ENCODE peak calls at places on chromosome 9, in five cellular contexts. B is GM12865, H is heart left ventricle, W is AG10803, U is cardiac muscle cell. P is an unnamed sample.

GRCh38 chr9:106859957-106860715 is 2.8 kb upstream of the ZNF462 start:
- DNase-seq in W (no peak), B (no peak), H (peak; percentile 40), U (peak; percentile 57), P (no peak)

GRCh38 chr9:21434202-21435014 is 5.8 kb upstream of the IFNA1 start:
- DNase-seq in U (peak; percentile 70), H (no peak), B (peak; percentile 71), W (peak; percentile 79), P (peak; percentile 6)

GRCh38 chr9:7439355-7439978 is 360.1 kb downstream of the DMAC1 start:
- DNase-seq in H (no peak), U (no peak), W (no peak), B (no peak), P (no peak)

GRCh38 chr9:94056442-94056974 is 27.8 kb upstream of the PTPDC1 start:
- DNase-seq in B (peak; percentile 10), W (peak; percentile 87), U (no peak), H (no peak), P (no peak)

GRCh38 chr9:81718244-81718643 is 28.9 kb upstream of the TLE1 start:
- DNase-seq in W (no peak), H (no peak), B (peak; percentile 9), U (no peak), P (no peak)

GRCh38 chr9:131449276-131449675 is 53.4 kb upstream of the POMT1 start:
- DNase-seq in U (no peak), W (no peak), H (no peak), B (no peak), P (no peak)

GRCh38 chr9:137758067-137758466 is 119.5 kb upstream of the CACNA1B start:
- DNase-seq in B (no peak), H (no peak), W (no peak), U (no peak), P (no peak)

GRCh38 chr9:2621678-2622360 is at the start of gene VLDLR:
- DNase-seq in U (no peak), H (peak; percentile 70), B (peak; percentile 33), W (peak; percentile 37), P (no peak)

GRCh38 chr9:108162664-108163063 is 673.1 kb upstream of the KLF4 start:
- DNase-seq in H (no peak), B (no peak), U (no peak), W (peak; percentile 91), P (no peak)

GRCh38 chr9:2928386-2928785 is 84.5 kb upstream of the PUM3 start:
- DNase-seq in H (no peak), W (no peak), B (no peak), U (no peak), P (no peak)

GRCh38 chr9:70594546-70594945 is 180.1 kb upstream of the KLF9 start:
- DNase-seq in W (peak; percentile 76), U (no peak), B (no peak), H (no peak), P (no peak)

GRCh38 chr9:93675336-93676150 is 99.2 kb downstream of the PHF2 start:
- DNase-seq in U (no peak), W (no peak), B (no peak), H (no peak), P (no peak)

GRCh38 chr9:94086468-94086867 is 2.2 kb downstream of the PTPDC1 start:
- DNase-seq in U (no peak), B (no peak), H (no peak), W (peak; percentile 61), P (no peak)

GRCh38 chr9:5922192-5922591 is 31.5 kb downstream of the MLANA start:
- DNase-seq in W (no peak), H (no peak), U (no peak), B (no peak), P (no peak)

GRCh38 chr9:81851340-81851739 is 76.9 kb upstream of the SPATA31D4 start:
- DNase-seq in H (peak; percentile 43), B (no peak), W (no peak), U (peak; percentile 82), P (no peak)

GRCh38 chr9:99178912-99179872 is 42.5 kb downstream of the ALG2 start:
- DNase-seq in B (no peak), W (no peak), U (no peak), H (no peak), P (no peak)

GRCh38 chr9:137464291-137464999 is 5.3 kb upstream of the NSMF start:
- DNase-seq in B (no peak), W (no peak), U (no peak), H (peak; percentile 19), P (no peak)

GRCh38 chr9:7974335-7975005 is 174.9 kb upstream of the DMAC1 start:
- DNase-seq in W (no peak), H (no peak), B (peak; percentile 35), U (no peak), P (no peak)

GRCh38 chr9:122180633-122181032 is 20.9 kb downstream of the MORN5 start:
- DNase-seq in W (peak; percentile 72), U (no peak), B (no peak), H (no peak), P (no peak)

GRCh38 chr9:38417003-38417965 is 7.0 kb downstream of the IGFBPL1 start:
- DNase-seq in H (no peak), B (peak; percentile 40), U (no peak), W (no peak), P (no peak)

GRCh38 chr9:20791682-20792081 is 107.6 kb downstream of the FOCAD start:
- DNase-seq in B (no peak), H (no peak), U (no peak), W (no peak), P (no peak)

GRCh38 chr9:89410709-89411111 is 87.2 kb downstream of the SEMA4D start:
- DNase-seq in U (no peak), H (no peak), W (no peak), B (peak; percentile 85), P (peak; percentile 79)
- TF ChIP-seq CTCF in U (no peak), H (no peak), W (peak; percentile 7), B (peak; percentile 40), P (peak; percentile 33)

GRCh38 chr9:36742264-36742663 is 169.6 kb downstream of the MELK start:
- DNase-seq in H (no peak), W (no peak), U (no peak), B (no peak), P (no peak)
- TF ChIP-seq CTCF in H (no peak), W (no peak), U (no peak), B (no peak), P (no peak)

GRCh38 chr9:83413367-83413766 is 124.8 kb downstream of the FRMD3 start:
- DNase-seq in H (no peak), U (no peak), W (no peak), B (no peak), P (no peak)
- TF ChIP-seq CTCF in H (no peak), U (no peak), W (no peak), B (no peak), P (no peak)

DNA sequence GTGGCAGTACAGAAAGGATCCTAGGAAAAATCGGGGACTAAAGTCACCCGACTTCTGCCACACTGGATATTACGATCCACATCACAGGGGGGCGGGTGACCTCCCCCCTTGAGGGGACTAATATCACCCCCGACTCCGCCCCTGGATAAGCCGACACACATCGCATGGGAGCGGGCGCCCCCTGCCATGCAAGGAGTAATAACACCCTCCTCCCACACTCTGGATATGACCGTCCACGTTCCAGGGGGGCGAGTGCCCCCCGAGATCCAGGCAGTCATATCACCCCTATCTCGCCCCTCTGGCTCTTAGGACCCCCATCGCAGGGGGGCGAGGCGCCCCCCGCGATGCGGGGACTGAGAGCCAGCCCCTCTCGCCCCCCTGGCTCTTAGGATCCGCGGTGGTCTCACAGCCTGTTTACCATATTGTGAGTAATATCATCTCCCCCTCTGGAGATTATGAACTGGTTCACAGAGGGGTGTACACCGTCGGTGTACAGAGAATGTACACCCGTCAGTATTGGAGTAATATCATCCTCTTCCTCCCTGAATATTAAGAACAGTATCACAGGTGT is 423.0 kb downstream of the DIRAS2 start:
- DNase-seq in W (no peak), U (peak; percentile 55), H (peak; percentile 31), B (peak; percentile 21), P (peak; percentile 48)
- TF ChIP-seq CTCF in W (peak; percentile 21), U (no peak), H (peak; percentile 50), B (peak; percentile 52), P (peak; percentile 56)

DNA sequence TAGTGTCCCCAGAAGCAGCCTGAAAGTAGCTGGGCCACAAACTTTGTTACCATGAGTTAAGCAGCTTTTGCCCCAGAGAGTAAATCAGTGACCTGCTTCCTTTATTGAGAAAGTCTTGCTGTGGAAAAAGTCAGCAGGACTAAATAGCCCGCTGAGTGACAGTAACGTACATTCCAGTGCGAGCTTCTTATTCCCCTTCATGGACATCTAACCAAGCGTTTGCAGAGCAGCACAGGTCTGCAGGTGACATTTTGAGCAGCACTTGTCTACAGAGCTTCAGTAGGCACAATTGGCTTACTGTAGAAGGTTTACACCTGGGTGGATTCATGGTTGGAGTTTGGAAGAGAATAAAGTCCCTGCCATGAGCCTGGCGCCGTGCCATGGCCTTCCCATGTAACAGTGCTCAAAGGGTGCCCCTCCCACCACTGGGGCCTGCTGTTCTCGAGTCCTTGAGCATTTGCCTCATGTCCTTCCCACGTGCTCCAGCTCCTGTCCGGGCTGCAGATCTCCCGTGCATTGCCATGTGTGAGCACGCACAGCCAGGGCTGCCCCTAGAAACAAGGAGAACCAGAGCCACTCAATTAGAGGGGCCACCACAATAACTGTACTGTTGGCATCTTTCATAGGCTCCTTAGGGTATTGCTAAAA is 41.3 kb upstream of the GRHPR start:
- DNase-seq in B (no peak), H (no peak), U (no peak), W (no peak), P (no peak)
- TF ChIP-seq CTCF in B (no peak), H (no peak), U (no peak), W (no peak), P (no peak)

DNA sequence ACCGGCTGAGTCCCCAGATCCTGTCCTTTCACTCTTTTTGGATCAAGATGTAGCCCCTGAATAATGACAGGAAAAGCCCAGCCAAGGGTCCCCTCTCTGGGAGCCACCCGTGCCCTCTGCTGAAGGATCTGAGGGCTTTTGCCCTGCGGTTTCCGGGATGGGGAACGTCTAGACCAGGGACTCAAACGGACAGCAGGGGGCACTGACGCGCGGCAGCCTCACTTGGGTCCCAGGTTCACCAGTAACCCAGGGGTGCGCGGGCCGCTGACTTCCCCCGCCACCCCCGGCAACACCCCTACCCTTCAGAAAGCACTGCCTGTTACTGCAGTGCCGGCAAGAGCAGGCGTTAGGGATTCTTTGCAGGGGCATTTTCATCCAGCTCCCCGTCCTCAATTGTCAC is 98.7 kb upstream of the FCN2 start:
- DNase-seq in B (no peak), H (no peak), U (peak; percentile 50), W (no peak), P (no peak)
- TF ChIP-seq CTCF in B (peak; percentile 33), H (peak; percentile 25), U (peak; percentile 27), W (peak; percentile 26), P (no peak)

DNA sequence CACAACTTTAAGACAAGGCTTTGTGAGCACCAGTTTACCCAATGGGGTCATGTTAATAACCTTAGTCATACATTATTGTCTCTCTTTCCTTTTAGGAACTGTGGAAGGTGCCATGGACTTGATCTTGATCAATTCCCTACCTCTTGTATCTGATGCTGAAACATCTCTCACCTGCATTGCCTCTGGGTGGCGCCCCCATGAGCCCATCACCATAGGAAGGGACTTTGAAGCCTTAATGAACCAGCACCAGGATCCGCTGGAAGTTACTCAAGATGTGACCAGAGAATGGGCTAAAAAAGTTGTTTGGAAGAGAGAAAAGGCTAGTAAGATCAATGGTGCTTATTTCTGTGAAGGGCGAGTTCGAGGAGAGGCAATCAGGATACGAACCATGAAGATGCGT is 48.7 kb downstream of the TEK start:
- DNase-seq in U (no peak), B (no peak), H (no peak), W (no peak), P (no peak)
- TF ChIP-seq CTCF in U (no peak), B (no peak), H (no peak), W (no peak), P (no peak)